ENCODE peak calls at places on chromosomes 12 and 14, in four cellular contexts. O, V, M and A are unnamed samples.

GRCh38 chr14:81348086-81348485 is 52.0 kb downstream of the STON2 start:
- DNase-seq in V (no peak), O (no peak), M (no peak), A (no peak)

GRCh38 chr14:32408018-32408417 is 78.9 kb downstream of the AKAP6 start:
- DNase-seq in V (no peak), M (no peak), O (no peak), A (no peak)

GRCh38 chr12:71011261-71011660 is 90.7 kb upstream of the PTPRR start:
- DNase-seq in O (no peak), V (no peak), M (no peak), A (no peak)

GRCh38 chr12:72209096-72209495 is 63.1 kb upstream of the TRHDE start:
- DNase-seq in V (no peak), M (no peak), O (no peak), A (no peak)

GRCh38 chr12:17334784-17335183 is 728.8 kb upstream of the LMO3 start:
- DNase-seq in M (no peak), V (no peak), O (no peak), A (no peak)

GRCh38 chr12:115620816-115621215 is 656.7 kb downstream of the MED13L start:
- DNase-seq in V (no peak), O (no peak), M (no peak), A (no peak)

GRCh38 chr12:118374909-118375308 is 1.4 kb upstream of the SUDS3 start:
- DNase-seq in V (no peak), O (no peak), M (no peak), A (no peak)

GRCh38 chr12:62372825-62373224 is 93.8 kb upstream of the MON2 start:
- DNase-seq in O (no peak), M (no peak), V (no peak), A (no peak)

GRCh38 chr14:44962573-44963528 is 861 bp downstream of the TOGARAM1 start:
- DNase-seq in V (no peak), M (peak), O (no peak), A (no peak)

GRCh38 chr12:111976291-111976690 is 36.7 kb downstream of the TMEM116 start:
- DNase-seq in O (no peak), V (no peak), M (no peak), A (no peak)

GRCh38 chr12:52347546-52348510 is 19.5 kb downstream of the KRT85 start:
- DNase-seq in O (no peak), M (no peak), V (no peak), A (no peak)

GRCh38 chr14:55681088-55681487 is 101.1 kb downstream of the KTN1 start:
- DNase-seq in M (no peak), V (no peak), O (no peak), A (no peak)

GRCh38 chr14:44490966-44491365 is 16.1 kb downstream of the FSCB start:
- DNase-seq in V (no peak), M (no peak), O (no peak), A (no peak)

GRCh38 chr12:16184691-16185090 is 92.8 kb downstream of the SLC15A5 start:
- DNase-seq in O (no peak), M (no peak), V (no peak), A (no peak)

GRCh38 chr12:2243275-2243674 is 190.5 kb downstream of the CACNA1C start:
- DNase-seq in O (no peak), V (no peak), M (no peak), A (no peak)

GRCh38 chr14:42736408-42736807 is 1129.7 kb downstream of the LRFN5 start:
- DNase-seq in V (no peak), M (no peak), O (no peak), A (no peak)

GRCh38 chr14:72636094-72636493 is 257.8 kb downstream of the DPF3 start:
- DNase-seq in V (no peak), M (no peak), O (no peak), A (no peak)

GRCh38 chr12:25276199-25276937 is 25.6 kb upstream of the KRAS start:
- DNase-seq in V (no peak), O (peak), M (peak), A (peak)

GRCh38 chr12:25256826-25257225 is 6.1 kb upstream of the KRAS start:
- DNase-seq in O (no peak), M (no peak), V (no peak), A (no peak)

GRCh38 chr12:123445388-123446344 is 9.2 kb upstream of the RILPL2 start:
- DNase-seq in O (peak), V (peak), M (no peak), A (no peak)

GRCh38 chr12:77087427-77087826 is 22.1 kb upstream of the E2F7 start:
- DNase-seq in V (no peak), M (no peak), O (no peak), A (no peak)

GRCh38 chr14:44151120-44151519 is 356.0 kb downstream of the FSCB start:
- DNase-seq in V (no peak), O (no peak), M (no peak), A (no peak)

GRCh38 chr14:68451676-68452387 is 341.0 kb downstream of the ZFP36L1 start:
- DNase-seq in O (no peak), V (no peak), M (no peak), A (no peak)